ENCODE peak calls at places on chromosome 4, in six cellular contexts. Z, M, L, N, A and D are unnamed samples.

GRCh38 chr4:156173937-156174336 is 220.3 kb upstream of the CTSO start:
- DNase-seq in M (no peak), N (no peak), Z (no peak), L (no peak), A (no peak), D (no peak)

GRCh38 chr4:48668254-48669017 is 111.6 kb downstream of the FRYL start:
- DNase-seq in M (no peak), N (no peak), Z (no peak), L (no peak), A (no peak), D (no peak)

GRCh38 chr4:69517674-69518073 is 22.0 kb upstream of the UGT2B4 start:
- DNase-seq in M (no peak), N (no peak), L (no peak), A (no peak), Z (no peak), D (no peak)

GRCh38 chr4:119977135-119977534 is 89.5 kb downstream of the MAD2L1 start:
- DNase-seq in N (no peak), L (no peak), M (no peak), A (no peak), Z (no peak), D (no peak)

GRCh38 chr4:17490575-17491059 is 21.3 kb downstream of the QDPR start:
- DNase-seq in N (no peak), Z (no peak), M (no peak), A (no peak), L (no peak), D (no peak)

GRCh38 chr4:185202984-185203379 is 818 bp downstream of the CFAP97 start:
- DNase-seq in L (no peak), Z (no peak), N (no peak), A (no peak), M (peak), D (no peak)

GRCh38 chr4:159003420-159004253 is 99.2 kb upstream of the RAPGEF2 start:
- DNase-seq in A (no peak), N (no peak), M (no peak), L (no peak), Z (no peak), D (no peak)

GRCh38 chr4:26029512-26030131 is 115.6 kb downstream of the SMIM20 start:
- DNase-seq in Z (no peak), A (no peak), L (peak), N (no peak), M (no peak), D (no peak)

GRCh38 chr4:42396361-42397255 is 680 bp upstream of the SHISA3 start:
- DNase-seq in L (no peak), N (no peak), M (no peak), Z (no peak), A (no peak), D (no peak)

GRCh38 chr4:33739886-33740285 is 2504.4 kb downstream of the ARAP2 start:
- DNase-seq in L (no peak), Z (no peak), M (no peak), A (no peak), N (no peak), D (no peak)

GRCh38 chr4:179664628-179665027 is 2222.4 kb upstream of the AGA start:
- DNase-seq in A (no peak), Z (no peak), N (no peak), M (no peak), L (no peak), D (no peak)

GRCh38 chr4:88533937-88534750 is 10.6 kb upstream of the PYURF start:
- DNase-seq in L (no peak), Z (peak), A (no peak), M (no peak), N (no peak), D (no peak)

GRCh38 chr4:156512622-156513021 is 459.0 kb downstream of the PDGFC start:
- DNase-seq in A (no peak), L (no peak), M (no peak), N (no peak), Z (no peak), D (no peak)

GRCh38 chr4:139501531-139502311 is 47.8 kb downstream of the RAB33B start:
- DNase-seq in L (no peak), M (no peak), Z (no peak), A (no peak), N (no peak), D (no peak)

GRCh38 chr4:20264688-20265087 is 13.0 kb downstream of the SLIT2 start:
- DNase-seq in N (no peak), M (no peak), L (no peak), Z (no peak), A (no peak), D (no peak)

GRCh38 chr4:952881-953573 is 20.3 kb downstream of the DGKQ start:
- DNase-seq in L (no peak), N (no peak), A (peak), M (no peak), Z (no peak), D (peak)

GRCh38 chr4:109302366-109303140 is at the start of gene COL25A1:
- DNase-seq in Z (no peak), A (peak), N (peak), M (peak), L (peak), D (no peak)

GRCh38 chr4:19130836-19131235 is 1109.3 kb upstream of the LCORL start:
- DNase-seq in Z (peak), L (no peak), M (no peak), N (no peak), A (no peak), D (no peak)

GRCh38 chr4:15434086-15434485 is 6.3 kb downstream of the C1QTNF7 start:
- DNase-seq in N (no peak), A (no peak), Z (no peak), L (no peak), M (no peak), D (no peak)

GRCh38 chr4:4872148-4872903 is 12.9 kb downstream of the MSX1 start:
- DNase-seq in N (no peak), M (peak), A (no peak), L (no peak), Z (no peak), D (no peak)

GRCh38 chr4:98421106-98421505 is 159.9 kb downstream of the RAP1GDS1 start:
- DNase-seq in N (no peak), L (no peak), M (no peak), A (no peak), Z (no peak), D (no peak)

GRCh38 chr4:114386637-114387233 is 211.9 kb upstream of the UGT8 start:
- DNase-seq in L (no peak), Z (no peak), N (no peak), A (no peak), M (no peak), D (no peak)

GRCh38 chr4:2132438-2132837 is 73.3 kb downstream of the NAT8L start:
- DNase-seq in M (no peak), L (no peak), N (no peak), Z (no peak), A (no peak), D (no peak)

GRCh38 chr4:24594887-24595286 is 10.5 kb upstream of the DHX15 start:
- DNase-seq in L (no peak), Z (no peak), A (no peak), N (no peak), M (no peak), D (no peak)